ENCODE peak calls at places on chromosome 15, in five cellular contexts. H is spleen, V is sigmoid colon, L is stomach, E is suprapubic skin. W is an unnamed sample.

GRCh38 chr15:40582726-40583246 is 11.3 kb upstream of the KNL1 start:
- DNase-seq in H (no peak), V (no peak), L (no peak), E (no peak), W (no peak)

GRCh38 chr15:68658641-68659358 is 80.0 kb downstream of the CORO2B start:
- DNase-seq in H (peak), V (peak), L (no peak), E (no peak), W (no peak)

GRCh38 chr15:71708052-71708432 is 102.3 kb upstream of the NR2E3 start:
- DNase-seq in H (no peak), V (no peak), L (no peak), E (no peak), W (peak)

GRCh38 chr15:70596354-70597055 is 166.9 kb downstream of the UACA start:
- DNase-seq in H (no peak), V (no peak), L (no peak), E (no peak), W (no peak)

GRCh38 chr15:46120713-46121112 is 485.9 kb downstream of the SQOR start:
- DNase-seq in H (no peak), V (no peak), L (no peak), E (no peak), W (no peak)

GRCh38 chr15:43881944-43882343 is 55.1 kb downstream of the WDR76 start:
- DNase-seq in H (no peak), V (no peak), L (no peak), E (no peak), W (no peak)

GRCh38 chr15:75452364-75452967 is 976 bp upstream of the SIN3A start:
- DNase-seq in H (peak), V (peak), L (peak), E (peak), W (peak)

GRCh38 chr15:68730491-68731317 is 90.0 kb downstream of the ANP32A start:
- DNase-seq in H (no peak), V (peak), L (peak), E (no peak), W (peak)

GRCh38 chr15:90365414-90366055 is 13.5 kb downstream of the ZNF774 start:
- DNase-seq in H (no peak), V (no peak), L (no peak), E (no peak), W (no peak)

GRCh38 chr15:45023659-45024320 is 795 bp downstream of the SORD start:
- DNase-seq in H (no peak), V (no peak), L (no peak), E (no peak), W (no peak)

GRCh38 chr15:59611277-59612260 is at the start of gene GCNT3:
- DNase-seq in H (no peak), V (no peak), L (no peak), E (no peak), W (peak)

GRCh38 chr15:82098674-82099073 is 52.9 kb upstream of the MEX3B start:
- DNase-seq in H (no peak), V (no peak), L (no peak), E (no peak), W (no peak)

GRCh38 chr15:53675832-53676231 is 83.6 kb downstream of the WDR72 start:
- DNase-seq in H (no peak), V (no peak), L (no peak), E (no peak), W (no peak)

GRCh38 chr15:90813796-90814192 is 54.6 kb upstream of the FURIN start:
- DNase-seq in H (no peak), V (no peak), L (peak), E (no peak), W (no peak)

GRCh38 chr15:63833246-63833696 is 477 bp downstream of the HERC1 start:
- DNase-seq in H (peak), V (peak), L (peak), E (peak), W (peak)

GRCh38 chr15:72195101-72195511 is 2.5 kb downstream of the GRAMD2A start:
- DNase-seq in H (no peak), V (no peak), L (no peak), E (no peak), W (no peak)

GRCh38 chr15:51348688-51349087 is 7.2 kb downstream of the GLDN start:
- DNase-seq in H (no peak), V (no peak), L (no peak), E (no peak), W (no peak)

GRCh38 chr15:98609144-98609852 is 39.0 kb upstream of the IGF1R start:
- DNase-seq in H (no peak), V (no peak), L (no peak), E (no peak), W (no peak)

GRCh38 chr15:70569718-70570231 is 193.6 kb downstream of the UACA start:
- DNase-seq in H (no peak), V (no peak), L (no peak), E (no peak), W (no peak)

GRCh38 chr15:67147410-67147949 is 82.1 kb downstream of the SMAD3 start:
- DNase-seq in H (no peak), V (peak), L (no peak), E (no peak), W (no peak)

GRCh38 chr15:66253643-66254363 is at the start of gene MEGF11:
- DNase-seq in H (no peak), V (no peak), L (no peak), E (no peak), W (peak)

GRCh38 chr15:63050737-63051700 is 8.5 kb downstream of the TPM1 start:
- DNase-seq in H (no peak), V (no peak), L (no peak), E (no peak), W (peak)

GRCh38 chr15:66803182-66803729 is 101.2 kb downstream of the SMAD6 start:
- DNase-seq in H (peak), V (peak), L (peak), E (peak), W (peak)

GRCh38 chr15:38886315-38887163 is 321.9 kb upstream of the RASGRP1 start:
- DNase-seq in H (no peak), V (no peak), L (no peak), E (no peak), W (no peak)

GRCh38 chr15:59688383-59688887 is 685 bp downstream of the BNIP2 start:
- DNase-seq in H (no peak), V (peak), L (no peak), E (no peak), W (no peak)

GRCh38 chr15:64842986-64843561 is 1.4 kb downstream of the PLEKHO2 start:
- DNase-seq in H (peak), V (peak), L (no peak), E (peak), W (peak)

GRCh38 chr15:53978248-53978906 is at the start of gene UNC13C:
- DNase-seq in H (no peak), V (peak), L (peak), E (no peak), W (peak)

GRCh38 chr15:76636059-76636458 is 269.1 kb downstream of the SCAPER start:
- DNase-seq in H (no peak), V (no peak), L (no peak), E (no peak), W (no peak)

GRCh38 chr15:38427380-38427779 is 26.5 kb upstream of the FAM98B start:
- DNase-seq in H (no peak), V (no peak), L (no peak), E (no peak), W (no peak)

GRCh38 chr15:80830677-80831076 is 51.5 kb downstream of the CEMIP start:
- DNase-seq in H (no peak), V (no peak), L (no peak), E (no peak), W (no peak)

GRCh38 chr15:78047631-78048409 is 29.7 kb downstream of the TBC1D2B start:
- DNase-seq in H (no peak), V (peak), L (no peak), E (no peak), W (peak)

GRCh38 chr15:67879440-67880129 is 39.7 kb upstream of the RNU6-1 start:
- DNase-seq in H (no peak), V (no peak), L (no peak), E (no peak), W (no peak)

GRCh38 chr15:41698779-41699178 is 38.6 kb downstream of the MGA start:
- DNase-seq in H (no peak), V (no peak), L (no peak), E (no peak), W (no peak)

GRCh38 chr15:64845183-64845611 is 3.5 kb downstream of the PLEKHO2 start:
- DNase-seq in H (peak), V (peak), L (no peak), E (no peak), W (peak)

GRCh38 chr15:34619151-34619550 is 35.7 kb upstream of the GOLGA8B start:
- DNase-seq in H (no peak), V (no peak), L (no peak), E (no peak), W (no peak)

GRCh38 chr15:34621675-34622074 is 38.2 kb upstream of the GOLGA8B start:
- DNase-seq in H (no peak), V (no peak), L (no peak), E (no peak), W (no peak)

GRCh38 chr15:34620814-34621213 is 37.4 kb upstream of the GOLGA8B start:
- DNase-seq in H (no peak), V (no peak), L (no peak), E (no peak), W (no peak)

GRCh38 chr15:34618073-34618472 is 34.6 kb upstream of the GOLGA8B start:
- DNase-seq in H (no peak), V (no peak), L (no peak), E (no peak), W (no peak)

GRCh38 chr15:34620122-34620521 is 36.7 kb upstream of the GOLGA8B start:
- DNase-seq in H (no peak), V (no peak), L (no peak), E (no peak), W (no peak)
- TF ChIP-seq POLR2A in H (no peak), V (no peak), L (no peak), E (no peak), W (no peak)

DNA sequence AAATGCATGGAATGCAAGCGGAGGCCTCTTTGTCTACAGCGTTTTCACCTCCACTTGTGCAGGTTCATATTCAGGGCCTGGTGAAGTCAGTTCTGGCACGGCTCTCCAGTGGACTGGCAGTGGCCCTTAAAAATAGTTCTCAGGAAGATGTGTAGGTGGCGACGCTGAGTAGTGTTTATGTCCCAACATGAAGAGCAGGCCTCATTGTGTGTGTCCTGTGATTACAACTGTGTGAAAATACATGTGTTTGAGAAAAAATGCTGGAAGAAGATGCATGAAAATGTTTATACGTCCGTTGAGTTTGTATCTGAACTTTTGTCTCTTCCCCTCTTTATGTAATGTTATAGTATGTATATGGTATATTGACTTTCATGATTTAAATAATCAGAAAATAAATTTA is 7.2 kb downstream of the LIPC start:
- DNase-seq in H (no peak), V (no peak), L (no peak), E (peak), W (peak)
- TF ChIP-seq CTCF in H (no peak), V (no peak), L (no peak), E (no peak), W (peak)

GRCh38 chr15:96338772-96339661 is 8.5 kb downstream of the NR2F2 start:
- DNase-seq in H (no peak), V (no peak), L (no peak), E (no peak), W (no peak)
- TF ChIP-seq POLR2AphosphoS5 in H (no peak), V (no peak), L (no peak), E (no peak), W (no peak)

GRCh38 chr15:32723171-32723948 is 5.6 kb downstream of the GREM1 start:
- DNase-seq in H (no peak), V (no peak), L (no peak), E (no peak), W (no peak)

GRCh38 chr15:32722126-32722525 is 4.3 kb downstream of the GREM1 start:
- DNase-seq in H (no peak), V (no peak), L (no peak), E (no peak), W (no peak)

GRCh38 chr15:32718082-32718821 is 448 bp downstream of the GREM1 start:
- DNase-seq in H (no peak), V (no peak), L (no peak), E (no peak), W (peak)

GRCh38 chr15:32718822-32719716 is 1.3 kb downstream of the GREM1 start:
- DNase-seq in H (no peak), V (peak), L (peak), E (no peak), W (peak)

DNA sequence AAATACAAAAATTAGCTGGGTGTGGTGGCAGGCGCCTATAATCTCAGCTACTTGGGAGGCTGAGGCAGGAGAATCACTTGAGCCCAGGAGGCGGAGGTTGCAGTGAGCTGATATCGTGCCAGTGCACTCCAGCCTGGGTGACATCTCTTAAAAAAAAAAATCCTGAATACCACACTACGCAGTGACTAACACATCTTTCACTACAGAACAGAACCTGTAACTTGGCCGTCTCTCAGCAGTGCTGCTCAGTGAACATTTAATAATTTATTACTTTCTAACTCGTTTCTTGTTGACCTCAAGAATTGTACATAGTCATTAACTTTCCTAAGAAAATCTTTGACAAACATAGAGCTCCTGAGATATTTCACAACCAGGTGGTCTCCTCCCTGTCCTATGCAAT is 3.8 kb downstream of the GREM1 start:
- DNase-seq in H (no peak), V (no peak), L (no peak), E (no peak), W (no peak)
- TF ChIP-seq POLR2A in H (no peak), V (no peak), L (no peak), E (no peak), W (no peak)

GRCh38 chr15:36755341-36755740 is 175.9 kb downstream of the CDIN1 start:
- DNase-seq in H (no peak), V (no peak), L (no peak), E (no peak), W (no peak)
- TF ChIP-seq CTCF in H (no peak), V (no peak), L (no peak), E (no peak), W (no peak)

GRCh38 chr15:87608238-87609028 is 648.1 kb downstream of the NTRK3 start:
- DNase-seq in H (no peak), V (no peak), L (no peak), E (no peak), W (no peak)
- TF ChIP-seq POLR2AphosphoS5 in H (no peak), V (no peak), L (no peak), E (no peak), W (no peak)

GRCh38 chr15:29671308-29671981 is 150.8 kb downstream of the TJP1 start:
- DNase-seq in H (no peak), V (no peak), L (no peak), E (no peak), W (no peak)
- TF ChIP-seq POLR2A in H (no peak), V (no peak), L (no peak), E (no peak), W (peak)

GRCh38 chr15:93166675-93167074 is 77.7 kb upstream of the RGMA start:
- DNase-seq in H (no peak), V (no peak), L (no peak), E (no peak), W (no peak)
- TF ChIP-seq CTCF in H (no peak), V (no peak), L (no peak), E (no peak), W (no peak)

W was measured in transverse colon.